ENCODE peak calls at places on chromosomes 4 and X, in five cellular contexts. D is posterior cingulate gyrus, W is GM10248, E is fibroblast of gingiva, R is AG09319. V is an unnamed sample.

GRCh38 chr4:15690020-15690809 is 8.6 kb downstream of the FAM200B start:
- DNase-seq in D (no peak), E (peak), R (no peak), W (no peak), V (no peak)

GRCh38 chrX:69025802-69026301 is 139.4 kb downstream of the PJA1 start:
- DNase-seq in W (no peak), R (no peak), E (peak), D (no peak), V (no peak)

GRCh38 chr4:23903859-23904438 is 14.1 kb upstream of the PPARGC1A start:
- DNase-seq in R (no peak), E (peak), D (no peak), W (no peak), V (no peak)

GRCh38 chrX:138885886-138886285 is 174.4 kb upstream of the FGF13 start:
- DNase-seq in W (no peak), E (peak), R (no peak), D (no peak), V (no peak)

GRCh38 chrX:155995476-155995875 is 2.0 kb upstream of the IL9R start:
- DNase-seq in W (no peak), R (no peak), E (no peak), D (no peak), V (no peak)

GRCh38 chrX:77719388-77719787 is 66.6 kb downstream of the ATRX start:
- DNase-seq in E (no peak), D (no peak), R (no peak), W (no peak), V (no peak)

GRCh38 chrX:150512426-150512825 is 56.0 kb upstream of the MTM1 start:
- DNase-seq in W (no peak), E (no peak), R (no peak), D (no peak), V (no peak)

GRCh38 chr4:105569851-105570207 is 17.4 kb downstream of the ARHGEF38 start:
- DNase-seq in E (no peak), R (no peak), D (no peak), W (no peak), V (no peak)

GRCh38 chr4:71268156-71268555 is 70.7 kb upstream of the SLC4A4 start:
- DNase-seq in W (no peak), E (no peak), R (no peak), D (no peak), V (no peak)

GRCh38 chr4:176137626-176138025 is 57.8 kb downstream of the SPATA4 start:
- DNase-seq in E (peak), W (no peak), R (no peak), D (no peak), V (no peak)

GRCh38 chrX:40444798-40445496 is 135.8 kb upstream of the ATP6AP2 start:
- DNase-seq in W (no peak), R (no peak), E (no peak), D (no peak), V (no peak)

GRCh38 chr4:81421346-81422218 is 50.1 kb downstream of the RASGEF1B start:
- DNase-seq in D (no peak), E (no peak), W (peak), R (no peak), V (no peak)

GRCh38 chrX:147376601-147377387 is 534.9 kb upstream of the FMR1 start:
- DNase-seq in E (no peak), D (no peak), R (no peak), W (no peak), V (peak)

GRCh38 chr4:99645638-99646037 is 12.0 kb downstream of the C4orf54 start:
- DNase-seq in E (peak), D (no peak), R (no peak), W (no peak), V (no peak)

GRCh38 chr4:180578175-180578574 is 1665.0 kb upstream of the TENM3 start:
- DNase-seq in D (no peak), R (no peak), W (no peak), E (no peak), V (no peak)

GRCh38 chr4:17206829-17207773 is 304.8 kb downstream of the QDPR start:
- DNase-seq in W (no peak), E (no peak), R (no peak), D (no peak), V (no peak)

GRCh38 chr4:156677136-156677535 is 294.5 kb downstream of the PDGFC start:
- DNase-seq in R (no peak), W (peak), D (no peak), E (peak), V (peak)

GRCh38 chr4:9938933-9939332 is 82.4 kb downstream of the SLC2A9 start:
- DNase-seq in W (no peak), R (no peak), D (no peak), E (no peak), V (no peak)

GRCh38 chr4:70818921-70819320 is 20.8 kb downstream of the GRSF1 start:
- DNase-seq in E (peak), D (no peak), W (no peak), R (no peak), V (no peak)

GRCh38 chr4:178553201-178553600 is 1111.0 kb upstream of the AGA start:
- DNase-seq in D (no peak), E (no peak), R (no peak), W (no peak), V (no peak)

GRCh38 chr4:5980436-5981155 is 37.6 kb downstream of the C4orf50 start:
- DNase-seq in E (no peak), W (no peak), R (no peak), D (no peak), V (no peak)

V was measured in RPMI8226.